ENCODE peak calls at places on chromosomes 5 and 9, in five cellular contexts. F is endothelial cell of umbilical vein, V is H1, R is K562, Q is A549. C is an unnamed sample.

GRCh38 chr9:126551812-126552211 is 61.9 kb upstream of the LMX1B start:
- DNase-seq in R (no peak), V (no peak), F (no peak), Q (no peak), C (no peak)

GRCh38 chr9:15735083-15735974 is 182.5 kb downstream of the CCDC171 start:
- DNase-seq in F (peak), V (no peak), Q (peak), R (no peak), C (no peak)

GRCh38 chr9:129434187-129434586 is 186.7 kb downstream of the C9orf50 start:
- DNase-seq in R (no peak), Q (no peak), V (no peak), F (no peak), C (no peak)

GRCh38 chr5:65126670-65127069 is 355.1 kb downstream of the ADAMTS6 start:
- DNase-seq in R (no peak), V (peak), Q (no peak), F (no peak), C (no peak)

GRCh38 chr5:81579525-81579924 is 171.4 kb downstream of the SSBP2 start:
- DNase-seq in V (no peak), R (no peak), F (peak), Q (no peak), C (peak)

GRCh38 chr5:135219868-135220267 is 179.2 kb downstream of the MACROH2A1 start:
- DNase-seq in Q (no peak), F (no peak), R (no peak), V (peak), C (no peak)

GRCh38 chr5:516980-517379 is 7.3 kb downstream of the SLC9A3 start:
- DNase-seq in Q (no peak), R (no peak), F (no peak), V (no peak), C (no peak)

GRCh38 chr5:176573564-176574296 is 24.6 kb downstream of the CDHR2 start:
- DNase-seq in F (peak), R (peak), Q (peak), V (peak), C (peak)

GRCh38 chr5:149422429-149423286 is 43.6 kb upstream of the IL17B start:
- DNase-seq in F (peak), R (peak), V (no peak), Q (no peak), C (peak)

GRCh38 chr5:137137013-137137632 is 362.0 kb downstream of the SPOCK1 start:
- DNase-seq in F (peak), V (no peak), Q (no peak), R (no peak), C (no peak)

GRCh38 chr9:4417578-4418325 is 72.5 kb upstream of the SLC1A1 start:
- DNase-seq in Q (no peak), V (no peak), R (no peak), F (peak), C (no peak)

GRCh38 chr5:37896159-37896558 is 56.3 kb upstream of the GDNF start:
- DNase-seq in F (no peak), Q (no peak), R (no peak), V (no peak), C (no peak)

GRCh38 chr5:59799668-59800374 is 93.7 kb downstream of the PDE4D start:
- DNase-seq in F (peak), V (no peak), Q (peak), R (peak), C (peak)

GRCh38 chr9:75892168-75892901 is 1.9 kb downstream of the PCSK5 start:
- DNase-seq in F (peak), V (peak), Q (peak), R (no peak), C (no peak)

GRCh38 chr5:149166128-149166527 is 24.8 kb downstream of the ABLIM3 start:
- DNase-seq in V (no peak), R (no peak), Q (no peak), F (no peak), C (no peak)

GRCh38 chr9:127518091-127518856 is 67.0 kb downstream of the LRSAM1 start:
- DNase-seq in Q (no peak), V (no peak), R (no peak), F (peak), C (no peak)

GRCh38 chr5:147567917-147568598 is 58.2 kb upstream of the DPYSL3 start:
- DNase-seq in F (peak), V (no peak), R (no peak), Q (no peak), C (no peak)

GRCh38 chr5:27472875-27473274 is 434.5 kb upstream of the CDH9 start:
- DNase-seq in Q (peak), V (no peak), R (no peak), F (no peak), C (no peak)

GRCh38 chr9:92663951-92664350 is 6.0 kb downstream of the IPPK start:
- DNase-seq in F (no peak), Q (no peak), V (no peak), R (no peak), C (no peak)

GRCh38 chr5:133844836-133845235 is 123.6 kb downstream of the C5orf15 start:
- DNase-seq in F (no peak), V (no peak), R (no peak), Q (no peak), C (no peak)

GRCh38 chr5:149024477-149024876 is 38.4 kb downstream of the SH3TC2 start:
- DNase-seq in Q (no peak), F (peak), V (no peak), R (no peak), C (no peak)

GRCh38 chr9:135273077-135273476 is 185.6 kb downstream of the OLFM1 start:
- DNase-seq in R (no peak), V (no peak), Q (no peak), F (no peak), C (no peak)

GRCh38 chr5:1883120-1883924 is 597 bp upstream of the IRX4 start:
- DNase-seq in R (peak), Q (peak), F (no peak), V (peak), C (no peak)

GRCh38 chr9:132946624-132947295 is 2.3 kb upstream of the TSC1 start:
- DNase-seq in F (no peak), Q (no peak), R (no peak), V (no peak), C (no peak)

GRCh38 chr5:111775224-111775623 is 18.2 kb upstream of the NREP start:
- DNase-seq in F (no peak), V (no peak), Q (no peak), R (no peak), C (peak)

GRCh38 chr5:168714046-168714445 is 134.9 kb upstream of the PANK3 start:
- DNase-seq in R (no peak), Q (no peak), V (no peak), F (peak), C (no peak)

GRCh38 chr5:10645146-10645545 is 81.3 kb downstream of the ANKRD33B start:
- DNase-seq in R (no peak), Q (no peak), V (no peak), F (no peak), C (no peak)

GRCh38 chr5:172133359-172134029 is 54.5 kb downstream of the STK10 start:
- DNase-seq in R (no peak), Q (no peak), V (no peak), F (no peak), C (peak)

GRCh38 chr5:42640835-42641234 is 115.8 kb upstream of the CCDC152 start:
- DNase-seq in R (no peak), V (no peak), F (no peak), Q (no peak), C (no peak)

GRCh38 chr5:124330595-124330994 is 415.8 kb downstream of the ZNF608 start:
- DNase-seq in Q (no peak), F (no peak), V (no peak), R (no peak), C (no peak)

GRCh38 chr5:95554331-95554646 is 488 bp downstream of the SKIC3 start:
- DNase-seq in V (no peak), F (no peak), R (no peak), Q (no peak), C (no peak)

GRCh38 chr9:79482078-79482477 is 89.7 kb upstream of the TLE4 start:
- DNase-seq in Q (no peak), V (no peak), F (no peak), R (no peak), C (no peak)

GRCh38 chr5:139751236-139751635 is 44.4 kb upstream of the PSD2 start:
- DNase-seq in V (no peak), R (no peak), F (no peak), Q (no peak), C (no peak)

DNA sequence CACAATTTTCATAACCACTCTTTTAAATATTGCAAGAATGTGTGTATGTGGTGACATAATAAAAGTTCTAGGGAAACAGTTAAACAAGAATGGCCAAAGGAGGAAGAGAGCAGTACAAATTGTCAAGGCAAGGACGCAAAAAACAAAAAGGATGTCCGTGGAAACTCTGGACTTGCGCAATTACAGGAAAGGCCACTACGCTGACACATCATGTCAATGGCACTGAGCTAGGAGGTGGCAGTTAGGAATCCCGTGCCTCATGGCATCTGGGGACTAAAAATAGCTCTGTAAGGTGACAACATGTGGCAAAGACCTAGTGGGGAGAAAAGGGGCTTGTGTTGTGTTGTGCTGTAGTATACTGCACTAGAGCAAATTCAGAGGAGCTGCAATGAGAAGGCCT is 123.9 kb upstream of the STC2 start:
- DNase-seq in V (no peak), F (no peak), Q (no peak), R (no peak), C (peak)
- TF ChIP-seq MAX in V (no peak), F (no peak), Q (peak), R (no peak), C (peak)

DNA sequence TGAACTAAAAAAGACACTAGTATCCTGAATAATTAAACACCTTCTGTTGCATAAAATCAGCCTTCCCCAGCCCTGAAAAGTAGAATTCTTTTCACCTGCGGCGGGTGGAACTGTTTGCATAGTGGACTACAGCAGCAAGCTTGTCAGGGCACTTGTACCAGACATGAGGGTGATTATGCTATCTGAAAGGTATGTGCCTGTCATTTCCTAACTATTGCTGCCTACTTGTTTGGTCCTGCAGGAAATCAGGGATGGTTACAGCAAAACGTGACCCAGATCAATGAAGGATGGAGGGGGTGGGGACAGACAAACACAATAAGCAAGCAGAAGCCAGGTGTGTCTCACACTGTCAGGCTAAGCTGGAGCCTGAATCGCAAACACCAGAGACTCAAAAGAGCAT is 385.6 kb downstream of the MLLT3 start:
- DNase-seq in F (no peak), V (no peak), Q (no peak), R (no peak), C (no peak)
- TF ChIP-seq CTCF in F (no peak), V (no peak), Q (no peak), R (no peak), C (no peak)

GRCh38 chr9:33081128-33081851 is 4.8 kb upstream of the SMU1 start:
- DNase-seq in V (no peak), R (peak), Q (peak), F (peak), C (peak)
- H3K4me3 ChIP-seq in V (no peak), R (no peak), Q (no peak), F (no peak), C (peak)

DNA sequence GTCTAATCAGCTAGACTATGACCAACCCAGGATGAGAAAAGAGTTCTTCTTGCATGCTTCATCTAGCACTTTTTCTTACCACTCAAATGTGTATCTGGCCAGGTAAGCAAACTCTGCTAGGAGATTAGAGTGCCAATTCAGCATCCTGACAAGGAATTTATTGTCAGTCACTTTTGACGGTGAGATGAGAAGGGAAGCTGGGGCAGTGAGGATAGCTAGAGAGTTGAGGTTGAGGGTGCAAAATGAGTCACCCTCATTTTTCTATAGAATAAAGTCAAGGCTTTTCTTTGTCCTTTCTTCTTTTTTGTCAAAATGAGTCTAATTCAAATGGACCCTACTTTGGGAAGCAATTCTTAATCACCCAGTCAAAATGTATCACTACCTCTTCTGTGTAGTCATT is 74.6 kb upstream of the PLPP1 start:
- DNase-seq in F (no peak), V (no peak), Q (no peak), R (no peak), C (no peak)
- TF ChIP-seq MAX in F (no peak), V (no peak), Q (no peak), R (no peak), C (no peak)